ENCODE peak calls at places on chromosomes 5 and 9, in five cellular contexts. One of them, this sample, is unnamed.

GRCh38 chr9:108691614-108692013 is 164.2 kb downstream of the ACTL7B start:
- DNase-seq in H7: no peak
- DNase-seq in T follicular helper cell: no peak
- DNase-seq in activated T-cell treated with anti-CD3 and anti-CD28 coated beads for 1 hour: no peak
- DNase-seq in stimulated activated CD8-positive, alpha-beta memory T cell treated with anti-CD3 and anti-CD28 coated beads, Interleukin-4, amount 100 ng/mL, for 24 hours: no peak
- DNase-seq in this sample: no peak

GRCh38 chr9:21750021-21750735 is 52.3 kb upstream of the MTAP start:
- DNase-seq in H7: no peak
- DNase-seq in T follicular helper cell: no peak
- DNase-seq in activated T-cell treated with anti-CD3 and anti-CD28 coated beads for 1 hour: no peak
- DNase-seq in stimulated activated CD8-positive, alpha-beta memory T cell treated with anti-CD3 and anti-CD28 coated beads, Interleukin-4, amount 100 ng/mL, for 24 hours: no peak
- DNase-seq in this sample: no peak

GRCh38 chr5:145872914-145873313 is at the start of gene GRXCR2:
- DNase-seq in H7: no peak
- DNase-seq in T follicular helper cell: no peak
- DNase-seq in activated T-cell treated with anti-CD3 and anti-CD28 coated beads for 1 hour: no peak
- DNase-seq in stimulated activated CD8-positive, alpha-beta memory T cell treated with anti-CD3 and anti-CD28 coated beads, Interleukin-4, amount 100 ng/mL, for 24 hours: no peak
- DNase-seq in this sample: no peak

GRCh38 chr9:73847536-73847935 is 649.6 kb upstream of the RORB start:
- DNase-seq in H7: peak; percentile 14
- DNase-seq in T follicular helper cell: no peak
- DNase-seq in activated T-cell treated with anti-CD3 and anti-CD28 coated beads for 1 hour: no peak
- DNase-seq in stimulated activated CD8-positive, alpha-beta memory T cell treated with anti-CD3 and anti-CD28 coated beads, Interleukin-4, amount 100 ng/mL, for 24 hours: no peak
- DNase-seq in this sample: no peak

GRCh38 chr9:84808416-84808815 is 138.9 kb downstream of the NTRK2 start:
- DNase-seq in H7: no peak
- DNase-seq in T follicular helper cell: no peak
- DNase-seq in activated T-cell treated with anti-CD3 and anti-CD28 coated beads for 1 hour: no peak
- DNase-seq in stimulated activated CD8-positive, alpha-beta memory T cell treated with anti-CD3 and anti-CD28 coated beads, Interleukin-4, amount 100 ng/mL, for 24 hours: no peak
- DNase-seq in this sample: no peak

GRCh38 chr9:69474821-69475220 is 149.8 kb downstream of the ENTREP1 start:
- DNase-seq in H7: no peak
- DNase-seq in T follicular helper cell: no peak
- DNase-seq in activated T-cell treated with anti-CD3 and anti-CD28 coated beads for 1 hour: no peak
- DNase-seq in stimulated activated CD8-positive, alpha-beta memory T cell treated with anti-CD3 and anti-CD28 coated beads, Interleukin-4, amount 100 ng/mL, for 24 hours: no peak
- DNase-seq in this sample: no peak

GRCh38 chr9:134568756-134569155 is 72.8 kb upstream of the COL5A1 start:
- DNase-seq in H7: no peak
- DNase-seq in T follicular helper cell: no peak
- DNase-seq in activated T-cell treated with anti-CD3 and anti-CD28 coated beads for 1 hour: no peak
- DNase-seq in stimulated activated CD8-positive, alpha-beta memory T cell treated with anti-CD3 and anti-CD28 coated beads, Interleukin-4, amount 100 ng/mL, for 24 hours: no peak
- DNase-seq in this sample: no peak

GRCh38 chr5:53099546-53099945 is 10.0 kb downstream of the MOCS2 start:
- DNase-seq in H7: no peak
- DNase-seq in T follicular helper cell: no peak
- DNase-seq in activated T-cell treated with anti-CD3 and anti-CD28 coated beads for 1 hour: no peak
- DNase-seq in stimulated activated CD8-positive, alpha-beta memory T cell treated with anti-CD3 and anti-CD28 coated beads, Interleukin-4, amount 100 ng/mL, for 24 hours: no peak
- DNase-seq in this sample: no peak

GRCh38 chr5:131999471-131999931 is 12.0 kb downstream of the ACSL6 start:
- DNase-seq in H7: peak; percentile 48
- DNase-seq in T follicular helper cell: no peak
- DNase-seq in activated T-cell treated with anti-CD3 and anti-CD28 coated beads for 1 hour: no peak
- DNase-seq in stimulated activated CD8-positive, alpha-beta memory T cell treated with anti-CD3 and anti-CD28 coated beads, Interleukin-4, amount 100 ng/mL, for 24 hours: no peak
- DNase-seq in this sample: no peak

GRCh38 chr5:10351199-10351881 is 2.2 kb upstream of the MARCHF6 start:
- DNase-seq in H7: no peak
- DNase-seq in T follicular helper cell: no peak
- DNase-seq in activated T-cell treated with anti-CD3 and anti-CD28 coated beads for 1 hour: no peak
- DNase-seq in stimulated activated CD8-positive, alpha-beta memory T cell treated with anti-CD3 and anti-CD28 coated beads, Interleukin-4, amount 100 ng/mL, for 24 hours: no peak
- DNase-seq in this sample: peak; percentile 39

GRCh38 chr5:445591-445990 is 2.6 kb downstream of the EXOC3 start:
- DNase-seq in H7: no peak
- DNase-seq in T follicular helper cell: no peak
- DNase-seq in activated T-cell treated with anti-CD3 and anti-CD28 coated beads for 1 hour: no peak
- DNase-seq in stimulated activated CD8-positive, alpha-beta memory T cell treated with anti-CD3 and anti-CD28 coated beads, Interleukin-4, amount 100 ng/mL, for 24 hours: no peak
- DNase-seq in this sample: no peak

GRCh38 chr9:135338546-135338945 is 141.0 kb upstream of the PPP1R26 start:
- DNase-seq in H7: no peak
- DNase-seq in T follicular helper cell: no peak
- DNase-seq in activated T-cell treated with anti-CD3 and anti-CD28 coated beads for 1 hour: no peak
- DNase-seq in stimulated activated CD8-positive, alpha-beta memory T cell treated with anti-CD3 and anti-CD28 coated beads, Interleukin-4, amount 100 ng/mL, for 24 hours: no peak
- DNase-seq in this sample: no peak

GRCh38 chr5:61333351-61334223 is 1.5 kb downstream of the ZSWIM6 start:
- DNase-seq in H7: peak; percentile 77
- DNase-seq in T follicular helper cell: no peak
- DNase-seq in activated T-cell treated with anti-CD3 and anti-CD28 coated beads for 1 hour: no peak
- DNase-seq in stimulated activated CD8-positive, alpha-beta memory T cell treated with anti-CD3 and anti-CD28 coated beads, Interleukin-4, amount 100 ng/mL, for 24 hours: no peak
- DNase-seq in this sample: peak; percentile 33

GRCh38 chr9:38319496-38320173 is 72.9 kb upstream of the ALDH1B1 start:
- DNase-seq in H7: no peak
- DNase-seq in T follicular helper cell: no peak
- DNase-seq in activated T-cell treated with anti-CD3 and anti-CD28 coated beads for 1 hour: no peak
- DNase-seq in stimulated activated CD8-positive, alpha-beta memory T cell treated with anti-CD3 and anti-CD28 coated beads, Interleukin-4, amount 100 ng/mL, for 24 hours: no peak
- DNase-seq in this sample: no peak

GRCh38 chr9:5389109-5389732 is 48.5 kb downstream of the PLGRKT start:
- DNase-seq in H7: no peak
- DNase-seq in T follicular helper cell: no peak
- DNase-seq in activated T-cell treated with anti-CD3 and anti-CD28 coated beads for 1 hour: no peak
- DNase-seq in stimulated activated CD8-positive, alpha-beta memory T cell treated with anti-CD3 and anti-CD28 coated beads, Interleukin-4, amount 100 ng/mL, for 24 hours: no peak
- DNase-seq in this sample: peak; percentile 33

This sample was measured in H54.